ENCODE peak calls at places on chromosomes 2 and 18, in ten cellular contexts. I is CD8-positive, alpha-beta T cell; Q is astrocyte; O is ELF-1; X is dorsolateral prefrontal cortex; A is NB4; R is lower leg skin; C is activated CD8-positive, alpha-beta T cell treated with anti-CD3 and anti-CD28 coated beads, Interleukin-2, amount 10 ng/mL, durations not matched to agents 7 days and 5 days; L is heart right ventricle; T is head of caudate nucleus. D is an unnamed sample.

GRCh38 chr2:231905026-231905425 is 21.2 kb downstream of the NPPC start:
- DNase-seq in I (no peak), Q (no peak), O (no peak), X (no peak), A (no peak), R (no peak), C (no peak), L (no peak), T (no peak), D (no peak)

GRCh38 chr2:98280376-98281102 is 65.7 kb upstream of the CNGA3 start:
- DNase-seq in I (no peak), Q (no peak), O (peak; percentile 69), X (no peak), A (no peak), R (no peak), C (no peak), L (no peak), T (no peak), D (peak; percentile 27)

GRCh38 chr2:90069290-90069894 is 1377.9 kb downstream of the RPIA start:
- DNase-seq in I (no peak), Q (no peak), O (peak; percentile 86), X (peak; percentile 24), A (peak; percentile 54), R (no peak), C (no peak), L (no peak), T (no peak), D (peak; percentile 44)

GRCh38 chr2:46276652-46277051 is 20.6 kb upstream of the EPAS1 start:
- DNase-seq in I (no peak), Q (peak; percentile 17), O (no peak), X (no peak), A (no peak), R (no peak), C (no peak), L (no peak), T (no peak), D (no peak)

GRCh38 chr2:127175821-127176354 is 44.2 kb downstream of the CYP27C1 start:
- DNase-seq in I (no peak), Q (no peak), O (peak; percentile 30), X (no peak), A (no peak), R (peak; percentile 88), C (no peak), L (no peak), T (no peak), D (no peak)

GRCh38 chr2:240962371-240963064 is 35.9 kb upstream of the SNED1 start:
- DNase-seq in I (no peak), Q (no peak), O (peak; percentile 37), X (no peak), A (peak; percentile 38), R (peak; percentile 83), C (no peak), L (peak; percentile 44), T (peak; percentile 1), D (peak; percentile 8)

GRCh38 chr2:11556101-11556806 is 22.4 kb downstream of the GREB1 start:
- DNase-seq in I (no peak), Q (no peak), O (no peak), X (no peak), A (peak; percentile 63), R (peak; percentile 78), C (no peak), L (no peak), T (no peak), D (no peak)

GRCh38 chr18:9366126-9366714 is 31.6 kb downstream of the TWSG1 start:
- DNase-seq in I (no peak), Q (peak; percentile 42), O (peak; percentile 92), X (no peak), A (no peak), R (peak; percentile 86), C (no peak), L (peak; percentile 26), T (peak; percentile 67), D (peak; percentile 12)

GRCh38 chr2:128628996-128629395 is 310.3 kb upstream of the HS6ST1 start:
- DNase-seq in I (no peak), Q (no peak), O (no peak), X (no peak), A (no peak), R (peak; percentile 29), C (no peak), L (no peak), T (peak; percentile 2), D (no peak)

GRCh38 chr2:209687261-209687660 is 84.4 kb upstream of the UNC80 start:
- DNase-seq in I (no peak), Q (peak; percentile 14), O (no peak), X (no peak), A (no peak), R (no peak), C (no peak), L (no peak), T (no peak), D (no peak)

GRCh38 chr2:232435375-232435648 is 20.6 kb upstream of the ALPI start:
- DNase-seq in I (no peak), Q (no peak), O (no peak), X (no peak), A (no peak), R (no peak), C (no peak), L (no peak), T (no peak), D (no peak)

GRCh38 chr2:109623923-109624322 is 9.8 kb downstream of the SOWAHC start:
- DNase-seq in I (no peak), Q (no peak), O (peak; percentile 45), X (no peak), A (no peak), R (no peak), C (no peak), L (no peak), T (no peak), D (no peak)

GRCh38 chr2:199704358-199705238 is 146.4 kb downstream of the FTCDNL1 start:
- DNase-seq in I (no peak), Q (no peak), O (peak; percentile 75), X (no peak), A (peak; percentile 83), R (no peak), C (peak; percentile 25), L (peak; percentile 5), T (peak; percentile 25), D (no peak)

GRCh38 chr2:72367530-72368225 is 220.0 kb upstream of the CYP26B1 start:
- DNase-seq in I (no peak), Q (peak; percentile 80), O (peak; percentile 59), X (no peak), A (no peak), R (peak; percentile 89), C (no peak), L (peak; percentile 61), T (peak; percentile 12), D (no peak)